ENCODE peak calls at places on chromosomes 3 and 15, in ten cellular contexts. G is foreskin fibroblast, V is astrocyte of the spinal cord, Y is GM13977, T is cardiac muscle cell, O is gastrocnemius medialis, S is dorsolateral prefrontal cortex, D is lung, M is B cell, N is psoas muscle. U is an unnamed sample.

GRCh38 chr3:15794303-15794771 is 3.4 kb downstream of the ANKRD28 start:
- DNase-seq in T (no peak), S (no peak), N (no peak), V (peak), D (no peak), Y (peak), O (no peak), M (peak), G (peak), U (no peak)

GRCh38 chr15:40953713-40954074 is 423 bp downstream of the CHAC1 start:
- DNase-seq in M (no peak), D (no peak), Y (no peak), N (no peak), G (peak), V (no peak), T (peak), S (no peak), O (no peak), U (no peak)

GRCh38 chr15:63539517-63539916 is 35.1 kb downstream of the USP3 start:
- DNase-seq in Y (no peak), N (no peak), S (no peak), V (no peak), M (no peak), O (no peak), D (no peak), G (no peak), T (peak), U (no peak)

GRCh38 chr3:33722626-33723370 is 4.7 kb upstream of the CLASP2 start:
- DNase-seq in N (no peak), V (peak), D (no peak), Y (no peak), G (peak), T (no peak), O (no peak), M (no peak), S (no peak), U (no peak)

GRCh38 chr3:126845910-126846309 is 137.0 kb upstream of the PLXNA1 start:
- DNase-seq in V (no peak), S (no peak), M (no peak), T (no peak), N (no peak), G (no peak), O (no peak), D (peak), Y (no peak), U (no peak)

GRCh38 chr15:95300958-95301357 is 1029.5 kb upstream of the NR2F2 start:
- DNase-seq in O (no peak), S (no peak), T (no peak), V (no peak), D (no peak), N (no peak), Y (no peak), G (peak), M (no peak), U (no peak)

GRCh38 chr3:196968233-196969000 is at the start of gene PIGZ:
- DNase-seq in O (no peak), S (no peak), T (peak), Y (peak), G (peak), N (peak), M (peak), V (no peak), D (no peak), U (peak)

GRCh38 chr3:59519094-59519493 is 469.3 kb upstream of the CFAP20DC start:
- DNase-seq in D (no peak), O (no peak), V (no peak), T (no peak), S (no peak), M (no peak), Y (no peak), G (no peak), N (no peak), U (no peak)

GRCh38 chr15:75947117-75947516 is 43.4 kb downstream of the FBXO22 start:
- DNase-seq in D (no peak), S (no peak), N (no peak), Y (no peak), M (no peak), O (no peak), V (peak), G (peak), T (no peak), U (no peak)

GRCh38 chr15:99708563-99708962 is 24.7 kb downstream of the LYSMD4 start:
- DNase-seq in N (peak), G (peak), O (peak), Y (no peak), V (peak), M (no peak), D (peak), T (no peak), S (no peak), U (no peak)

GRCh38 chr3:12286927-12287726 is 1.7 kb upstream of the PPARG start:
- DNase-seq in T (peak), S (no peak), N (peak), D (no peak), O (no peak), G (peak), Y (no peak), M (no peak), V (no peak), U (no peak)

GRCh38 chr3:50567011-50567385 is 549 bp downstream of the C3orf18 start:
- DNase-seq in S (no peak), T (no peak), D (no peak), N (no peak), M (no peak), V (no peak), O (peak), G (no peak), Y (no peak), U (no peak)

GRCh38 chr15:51776952-51777574 is 25.7 kb downstream of the TMOD2 start:
- DNase-seq in Y (peak), O (peak), G (peak), S (no peak), D (peak), N (no peak), V (peak), T (peak), M (peak), U (peak)

GRCh38 chr3:46883252-46884185 is 6.0 kb downstream of the PTH1R start:
- DNase-seq in G (peak), D (no peak), Y (peak), S (no peak), N (no peak), T (peak), O (no peak), V (no peak), M (peak), U (peak)

GRCh38 chr3:42590989-42591756 is 513 bp downstream of the SS18L2 start:
- DNase-seq in S (no peak), N (peak), T (peak), G (peak), D (no peak), V (no peak), O (no peak), M (no peak), Y (no peak), U (no peak)

GRCh38 chr3:51282931-51283330 is 102.2 kb upstream of the MANF start:
- DNase-seq in N (no peak), Y (no peak), G (no peak), V (peak), S (no peak), D (no peak), O (no peak), M (no peak), T (no peak), U (no peak)

GRCh38 chr3:54843352-54843751 is 84.5 kb downstream of the LRTM1 start:
- DNase-seq in G (no peak), N (no peak), S (no peak), V (no peak), D (no peak), T (no peak), O (no peak), Y (no peak), M (no peak), U (no peak)

GRCh38 chr3:6540981-6541380 is 319.9 kb upstream of the GRM7 start:
- DNase-seq in Y (no peak), O (no peak), S (no peak), N (no peak), G (no peak), D (no peak), V (no peak), M (no peak), T (no peak), U (no peak)

GRCh38 chr15:82312611-82313349 is 36.5 kb downstream of the GOLGA6L10 start:
- DNase-seq in Y (no peak), N (no peak), M (no peak), G (peak), O (no peak), V (no peak), T (no peak), D (no peak), S (no peak), U (no peak)

GRCh38 chr3:192444096-192444790 is 283.1 kb downstream of the FGF12 start:
- DNase-seq in V (peak), S (peak), M (peak), T (peak), D (peak), G (peak), Y (peak), O (no peak), N (peak), U (peak)

GRCh38 chr3:43879166-43879565 is 188.4 kb downstream of the ABHD5 start:
- DNase-seq in D (no peak), M (peak), T (peak), S (no peak), N (no peak), G (peak), O (no peak), V (no peak), Y (peak), U (peak)

GRCh38 chr3:152121292-152121654 is 147.5 kb upstream of the MBNL1 start:
- DNase-seq in Y (no peak), O (no peak), N (no peak), D (no peak), M (no peak), S (no peak), V (peak), T (no peak), G (peak), U (no peak)

GRCh38 chr3:45330500-45331295 is 57.7 kb upstream of the LARS2 start:
- DNase-seq in V (no peak), N (no peak), O (no peak), Y (no peak), D (no peak), T (no peak), G (no peak), S (no peak), M (no peak), U (no peak)

GRCh38 chr15:71115567-71116351 is 488 bp downstream of the THSD4 start:
- DNase-seq in M (no peak), T (peak), V (peak), D (peak), O (no peak), Y (peak), G (peak), S (no peak), N (peak), U (no peak)
- TF ChIP-seq CTCF in M (no peak), T (no peak), V (no peak), D (no peak), O (no peak), Y (no peak), G (no peak), S (no peak), N (no peak), U (no peak)

GRCh38 chr3:184117649-184118048 is 17.5 kb upstream of the EIF2B5 start:
- DNase-seq in V (no peak), M (no peak), N (no peak), D (no peak), S (no peak), G (no peak), T (no peak), O (no peak), Y (no peak), U (no peak)
- TF ChIP-seq CTCF in V (no peak), M (no peak), N (no peak), D (no peak), S (no peak), G (no peak), T (no peak), O (no peak), Y (no peak), U (no peak)

GRCh38 chr15:83993591-83993990 is 242.0 kb upstream of the GOLGA6L4 start:
- DNase-seq in O (no peak), T (no peak), Y (no peak), S (no peak), N (no peak), V (no peak), D (no peak), M (no peak), G (no peak), U (no peak)
- TF ChIP-seq CTCF in O (no peak), T (peak), Y (peak), S (no peak), N (no peak), V (no peak), D (no peak), M (no peak), G (no peak), U (no peak)

GRCh38 chr15:32657198-32657886 is 15.8 kb downstream of the SCG5 start:
- DNase-seq in G (peak), T (no peak), S (no peak), V (peak), D (no peak), M (no peak), O (no peak), N (no peak), Y (peak), U (peak)
- TF ChIP-seq CTCF in G (no peak), T (no peak), S (no peak), V (peak), D (no peak), M (no peak), O (no peak), N (no peak), Y (peak), U (no peak)

GRCh38 chr3:56557815-56558170 is 818 bp downstream of the CCDC66 start:
- DNase-seq in S (no peak), D (no peak), V (no peak), G (no peak), Y (no peak), T (peak), N (no peak), O (no peak), M (no peak), U (no peak)
- TF ChIP-seq CTCF in S (no peak), D (no peak), V (no peak), G (no peak), Y (no peak), T (no peak), N (no peak), O (no peak), M (peak), U (no peak)

GRCh38 chr3:157353657-157354056 is 83.0 kb upstream of the PTX3 start:
- DNase-seq in O (no peak), T (no peak), Y (no peak), V (no peak), D (no peak), N (no peak), S (no peak), G (peak), M (no peak), U (no peak)

GRCh38 chr3:157354254-157354653 is 82.4 kb upstream of the PTX3 start:
- DNase-seq in D (no peak), N (no peak), T (no peak), M (no peak), S (no peak), V (no peak), G (no peak), O (no peak), Y (no peak), U (no peak)

GRCh38 chr3:157355276-157355675 is 81.4 kb upstream of the PTX3 start:
- DNase-seq in N (no peak), O (no peak), G (no peak), Y (no peak), T (no peak), V (no peak), M (no peak), S (no peak), D (no peak), U (no peak)

GRCh38 chr3:157356541-157356940 is 80.1 kb upstream of the PTX3 start:
- DNase-seq in T (no peak), D (no peak), G (no peak), S (no peak), M (no peak), V (no peak), O (no peak), N (no peak), Y (no peak), U (no peak)

GRCh38 chr3:157354722-157355121 is 81.9 kb upstream of the PTX3 start:
- DNase-seq in T (peak), N (no peak), M (no peak), O (no peak), S (no peak), V (peak), Y (peak), D (no peak), G (peak), U (peak)
- TF ChIP-seq CTCF in T (peak), N (no peak), M (no peak), O (peak), S (peak), V (peak), Y (peak), D (no peak), G (peak), U (no peak)

GRCh38 chr3:31567036-31567435 is 34.3 kb downstream of the STT3B start:
- DNase-seq in D (no peak), G (no peak), Y (no peak), M (peak), V (no peak), N (no peak), O (no peak), S (no peak), T (peak), U (no peak)
- TF ChIP-seq CTCF in D (no peak), G (no peak), Y (peak), M (peak), V (peak), N (peak), O (peak), S (no peak), T (peak), U (peak)

DNA sequence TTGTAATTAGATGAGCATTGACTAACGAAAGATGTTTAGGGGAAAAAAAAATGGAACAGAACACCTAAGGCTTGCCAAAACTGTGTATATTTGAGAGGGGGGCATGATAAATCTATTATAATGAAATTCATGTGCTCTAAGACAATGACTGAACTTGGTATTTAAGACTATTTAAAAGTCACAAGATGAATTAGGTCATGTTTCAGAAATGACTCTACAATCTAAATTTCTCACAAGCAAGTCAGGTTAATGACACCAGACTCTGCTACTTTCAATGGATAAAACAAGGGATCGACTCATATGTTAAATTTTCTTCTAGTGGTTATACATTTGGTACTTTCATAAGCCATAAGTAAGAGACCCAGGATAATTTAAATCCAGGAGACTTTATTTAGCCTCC is 78.4 kb downstream of the DUT start:
- DNase-seq in D (no peak), Y (peak), N (no peak), M (no peak), V (no peak), T (no peak), O (no peak), G (no peak), S (no peak), U (no peak)
- TF ChIP-seq CTCF in D (no peak), Y (no peak), N (no peak), M (no peak), V (no peak), T (no peak), O (no peak), G (no peak), S (no peak), U (no peak)

GRCh38 chr3:13935494-13936094 is 55.7 kb upstream of the WNT7A start:
- DNase-seq in T (no peak), V (no peak), N (no peak), D (no peak), G (no peak), Y (no peak), M (no peak), O (no peak), S (no peak), U (no peak)
- TF ChIP-seq CTCF in T (no peak), V (no peak), N (no peak), D (no peak), G (no peak), Y (no peak), M (no peak), O (no peak), S (no peak), U (no peak)

DNA sequence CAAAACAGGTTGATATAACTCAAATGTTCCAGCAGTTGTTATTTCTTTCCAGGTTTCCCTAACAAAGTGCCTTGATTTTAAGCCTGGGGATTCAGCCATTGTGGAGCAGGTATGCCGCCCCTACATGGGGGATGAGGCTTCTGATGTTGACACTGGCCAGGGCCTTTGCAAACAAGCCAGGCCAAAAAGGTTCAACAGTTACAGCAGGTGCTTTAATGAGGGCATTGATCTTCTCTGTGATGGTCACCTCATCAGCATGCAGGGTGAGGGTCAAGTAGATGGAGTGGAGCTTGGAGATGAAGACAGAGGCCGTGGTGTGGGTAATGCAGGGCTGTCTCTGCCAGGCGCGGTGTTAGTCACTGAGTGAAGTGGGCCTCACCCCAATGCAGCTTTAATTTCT is 22.6 kb upstream of the EHHADH start:
- DNase-seq in S (no peak), V (no peak), N (no peak), M (no peak), O (no peak), D (no peak), G (no peak), T (no peak), Y (no peak), U (no peak)
- TF ChIP-seq CTCF in S (no peak), V (no peak), N (no peak), M (no peak), O (no peak), D (no peak), G (no peak), T (no peak), Y (no peak), U (no peak)